ENCODE peak calls at places on chromosomes 6 and 20, in six cellular contexts. E, T, J, S, Y and H are unnamed samples. For H3K4me1, the result is how much of the 10 kb centered on the place peaks cover.

GRCh38 chr6:125867483-125867935 is 76.7 kb downstream of the NCOA7 start:
- DNase-seq in E (no peak), T (peak), J (peak), S (no peak), Y (peak), H (peak)

GRCh38 chr20:52972190-52972937 is at the start of gene TSHZ2:
- DNase-seq in E (no peak), T (no peak), J (peak), S (peak), Y (peak), H (peak)

GRCh38 chr20:60784321-60784720 is 467.7 kb upstream of the CDH4 start:
- DNase-seq in E (no peak), T (no peak), J (no peak), S (no peak), Y (no peak), H (no peak)

GRCh38 chr6:16759181-16759645 is 2.0 kb downstream of the ATXN1 start:
- DNase-seq in E (no peak), T (no peak), J (no peak), S (no peak), Y (no peak), H (no peak)

GRCh38 chr6:7910298-7910653 is 312 bp downstream of the TXNDC5 start:
- DNase-seq in E (no peak), T (no peak), J (no peak), S (no peak), Y (no peak), H (peak)

GRCh38 chr20:10263385-10264165 is 44.9 kb downstream of the SNAP25 start:
- DNase-seq in E (no peak), T (no peak), J (peak), S (no peak), Y (peak), H (no peak)

GRCh38 chr6:148530394-148530923 is 187.8 kb downstream of the SASH1 start:
- DNase-seq in E (no peak), T (no peak), J (peak), S (no peak), Y (peak), H (no peak)

GRCh38 chr6:64010010-64010409 is 374.4 kb downstream of the PHF3 start:
- DNase-seq in E (no peak), T (no peak), J (no peak), S (peak), Y (no peak), H (no peak)

GRCh38 chr6:149335924-149336323 is 18.4 kb downstream of the TAB2 start:
- DNase-seq in E (no peak), T (no peak), J (peak), S (no peak), Y (peak), H (peak)

GRCh38 chr6:117338567-117338966 is 73.2 kb downstream of the VGLL2 start:
- DNase-seq in E (no peak), T (no peak), J (no peak), S (no peak), Y (no peak), H (no peak)

GRCh38 chr6:99282479-99283062 is 66.9 kb downstream of the FAXC start:
- DNase-seq in E (no peak), T (no peak), J (peak), S (no peak), Y (peak), H (peak)

GRCh38 chr6:75268121-75268987 is 16.2 kb downstream of the TMEM30A start:
- DNase-seq in E (no peak), T (no peak), J (peak), S (no peak), Y (no peak), H (peak)

GRCh38 chr20:11143481-11143880 is 469.7 kb upstream of the JAG1 start:
- DNase-seq in E (no peak), T (no peak), J (peak), S (no peak), Y (no peak), H (no peak)

GRCh38 chr20:1275919-1276318 is 9.8 kb downstream of the SNPH start:
- DNase-seq in E (no peak), T (no peak), J (no peak), S (no peak), Y (no peak), H (no peak)

GRCh38 chr20:38599410-38599882 is 2.2 kb upstream of the ARHGAP40 start:
- DNase-seq in E (no peak), T (peak), J (no peak), S (peak), Y (no peak), H (no peak)

GRCh38 chr6:17002123-17002522 is 99.7 kb upstream of the STMND1 start:
- DNase-seq in E (no peak), T (no peak), J (no peak), S (no peak), Y (no peak), H (no peak)

GRCh38 chr20:35953411-35954199 is 697 bp downstream of the SCAND1 start:
- DNase-seq in E (no peak), T (peak), J (peak), S (peak), Y (peak), H (no peak)

GRCh38 chr6:18920701-18921100 is 533.6 kb downstream of the RNF144B start:
- DNase-seq in E (no peak), T (no peak), J (no peak), S (no peak), Y (no peak), H (no peak)

GRCh38 chr6:13524801-13525508 is 37.6 kb upstream of the GFOD1 start:
- DNase-seq in E (no peak), T (no peak), J (no peak), S (no peak), Y (no peak), H (no peak)

GRCh38 chr6:3999800-4000661 is 78.9 kb downstream of the FAM217A start:
- DNase-seq in E (no peak), T (no peak), J (no peak), S (no peak), Y (no peak), H (no peak)

GRCh38 chr6:130944486-130944885 is 117.3 kb downstream of the SMLR1 start:
- DNase-seq in E (no peak), T (no peak), J (no peak), S (no peak), Y (no peak), H (no peak)

GRCh38 chr6:36216559-36216958 is 20.0 kb downstream of the BRPF3 start:
- DNase-seq in E (no peak), T (no peak), J (peak), S (no peak), Y (peak), H (peak)

GRCh38 chr6:149077208-149077607 is 240.3 kb upstream of the TAB2 start:
- DNase-seq in E (no peak), T (no peak), J (peak), S (no peak), Y (no peak), H (no peak)

GRCh38 chr6:16698988-16699868 is 62.0 kb downstream of the ATXN1 start:
- DNase-seq in E (no peak), T (no peak), J (peak), S (no peak), Y (no peak), H (no peak)

GRCh38 chr20:59185809-59186208 is 22.2 kb downstream of the ZNF831 start:
- DNase-seq in E (no peak), T (no peak), J (no peak), S (no peak), Y (no peak), H (no peak)

GRCh38 chr6:169240125-169240524 is 13.5 kb downstream of the THBS2 start:
- DNase-seq in E (no peak), T (no peak), J (no peak), S (peak), Y (no peak), H (no peak)

GRCh38 chr20:39038047-39038446 is 75.9 kb downstream of the DHX35 start:
- DNase-seq in E (no peak), T (no peak), J (no peak), S (no peak), Y (no peak), H (no peak)

GRCh38 chr6:55812509-55812908 is 62.9 kb downstream of the BMP5 start:
- DNase-seq in E (no peak), T (no peak), J (no peak), S (no peak), Y (no peak), H (no peak)

GRCh38 chr20:49697071-49697470 is 16.6 kb downstream of the B4GALT5 start:
- DNase-seq in E (no peak), T (no peak), J (no peak), S (peak), Y (no peak), H (no peak)

GRCh38 chr6:150165020-150165702 is 22.3 kb downstream of the PPP1R14C start:
- DNase-seq in E (no peak), T (no peak), J (no peak), S (no peak), Y (no peak), H (no peak)

GRCh38 chr6:25987845-25988244 is 25.2 kb downstream of the TRIM38 start:
- DNase-seq in E (no peak), T (no peak), J (no peak), S (no peak), Y (no peak), H (no peak)

GRCh38 chr6:1667012-1667804 is 57.5 kb downstream of the FOXC1 start:
- DNase-seq in E (no peak), T (no peak), J (peak), S (no peak), Y (peak), H (no peak)

GRCh38 chr6:98944598-98945011 is 3.1 kb downstream of the FBXL4 start:
- DNase-seq in E (no peak), T (no peak), J (peak), S (no peak), Y (peak), H (no peak)

GRCh38 chr20:59094576-59094975 is 52.0 kb upstream of the PRELID3B start:
- DNase-seq in E (no peak), T (no peak), J (no peak), S (no peak), Y (no peak), H (no peak)

GRCh38 chr6:156840136-156840535 is 63.0 kb downstream of the ARID1B start:
- DNase-seq in E (no peak), T (no peak), J (no peak), S (no peak), Y (no peak), H (no peak)

GRCh38 chr6:156842598-156843250 is 65.5 kb downstream of the ARID1B start:
- DNase-seq in E (no peak), T (no peak), J (peak), S (no peak), Y (peak), H (no peak)

GRCh38 chr6:156840606-156841005 is 63.4 kb downstream of the ARID1B start:
- DNase-seq in E (no peak), T (no peak), J (no peak), S (no peak), Y (no peak), H (no peak)

GRCh38 chr6:156839591-156840001 is 62.4 kb downstream of the ARID1B start:
- DNase-seq in E (no peak), T (no peak), J (peak), S (no peak), Y (peak), H (no peak)

DNA sequence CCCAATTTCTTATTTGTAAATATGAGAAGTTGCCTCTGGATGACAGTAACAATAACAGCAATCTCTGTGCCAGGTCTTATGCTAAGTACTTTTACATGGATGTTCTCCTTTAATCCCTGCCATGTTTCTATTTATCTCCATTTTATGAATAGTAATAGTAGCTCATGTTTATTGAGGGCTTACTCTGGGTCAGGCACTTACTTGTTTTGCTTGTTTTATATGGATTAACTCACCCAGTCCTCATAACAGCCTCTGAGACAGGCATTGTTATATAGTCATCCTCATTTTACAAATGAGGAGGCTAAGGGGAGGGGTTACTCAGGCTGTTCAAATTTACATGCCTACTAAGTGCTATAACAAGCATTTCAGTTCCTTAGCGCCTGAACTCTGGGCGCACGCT is 64.3 kb downstream of the ARID1B start:
- DNase-seq in E (no peak), T (no peak), J (no peak), S (no peak), Y (no peak), H (no peak)
- H3K4me1 ChIP-seq in E (half or more), T (half or more), J (under half), S (under half), Y (under half), H (under half)

GRCh38 chr20:22248052-22248667 is 336.2 kb downstream of the FOXA2 start:
- DNase-seq in E (no peak), T (no peak), J (no peak), S (no peak), Y (no peak), H (peak)
- TF ChIP-seq CTCF in E (no peak), T (peak), J (peak), S (no peak), Y (no peak), H (peak)

GRCh38 chr6:158572653-158573541 is 13.0 kb downstream of the TMEM181 start:
- DNase-seq in E (no peak), T (no peak), J (no peak), S (no peak), Y (no peak), H (no peak)
- H3K4me1 ChIP-seq in E (under half), T (under half), J (under half), S (under half), Y (under half), H (under half)

DNA sequence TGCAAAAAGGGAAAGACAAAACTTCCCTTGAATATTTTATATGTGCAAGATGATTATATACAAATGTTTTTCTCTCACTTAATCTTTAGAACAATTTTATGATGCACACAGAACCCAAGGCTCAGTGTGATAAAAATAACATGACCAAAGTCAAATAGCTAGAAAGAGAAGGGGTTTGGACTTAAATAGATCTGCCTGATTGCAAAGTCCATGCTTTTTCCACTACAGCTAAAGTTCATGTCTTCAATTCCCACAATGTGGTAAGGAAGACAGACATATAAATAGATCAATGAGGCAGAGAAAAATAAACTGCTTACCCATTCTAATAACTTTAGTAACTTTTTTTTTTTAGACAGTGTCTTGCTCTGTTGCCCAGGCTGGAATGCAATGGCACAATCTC is 143.8 kb downstream of the CDK19 start:
- DNase-seq in E (no peak), T (no peak), J (no peak), S (no peak), Y (no peak), H (no peak)
- TF ChIP-seq CTCF in E (no peak), T (no peak), J (no peak), S (no peak), Y (no peak), H (no peak)

GRCh38 chr20:48195121-48195870 is 410.0 kb upstream of the SULF2 start:
- DNase-seq in E (no peak), T (no peak), J (no peak), S (no peak), Y (no peak), H (no peak)

GRCh38 chr20:48194578-48194977 is 409.3 kb upstream of the SULF2 start:
- DNase-seq in E (no peak), T (no peak), J (no peak), S (no peak), Y (no peak), H (no peak)

GRCh38 chr20:48192109-48192508 is 406.8 kb upstream of the SULF2 start:
- DNase-seq in E (no peak), T (no peak), J (no peak), S (peak), Y (no peak), H (no peak)

GRCh38 chr20:48193626-48194025 is 408.3 kb upstream of the SULF2 start:
- DNase-seq in E (no peak), T (no peak), J (no peak), S (no peak), Y (no peak), H (no peak)

DNA sequence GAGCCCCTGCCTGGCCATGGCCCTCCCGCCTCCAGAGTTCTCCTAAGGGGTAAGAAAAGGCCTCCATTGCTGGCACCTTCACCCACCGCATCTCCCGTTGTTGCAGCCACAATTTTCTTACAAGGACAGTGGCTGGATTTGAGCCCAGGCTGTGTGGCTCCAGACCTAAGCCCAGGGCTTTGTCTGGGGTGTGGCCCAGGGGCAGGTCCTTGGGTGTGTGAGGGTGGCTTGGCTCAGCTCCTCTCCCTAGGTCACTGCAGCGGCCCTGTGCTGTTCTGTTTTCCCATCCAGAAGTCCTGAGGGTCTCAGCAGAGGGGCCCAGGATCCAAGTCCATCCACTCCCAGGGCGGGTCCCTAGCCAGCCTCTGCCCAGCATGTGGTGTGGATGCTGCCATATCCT is 408.7 kb upstream of the SULF2 start:
- DNase-seq in E (no peak), T (no peak), J (no peak), S (no peak), Y (no peak), H (no peak)
- H3K4me1 ChIP-seq in E (under half), T (under half), J (under half), S (under half), Y (under half), H (under half)